ENCODE peak calls at places on chromosomes 16 and 17, in five cellular contexts. One of them, this sample, is unnamed.

GRCh38 chr17:37067555-37068111 is 118.9 kb downstream of the AATF start:
- DNase-seq in NCI-H345: no peak
- DNase-seq in stimulated activated CD8-positive, alpha-beta memory T cell treated with anti-CD3 and anti-CD28 coated beads, Interleukin-4, amount 100 ng/mL, for 4 hours: no peak
- DNase-seq in left ventricle myocardium inferior: peak; percentile 33
- DNase-seq in T-helper 17 cell: no peak
- DNase-seq in this sample: peak; percentile 57

GRCh38 chr17:7107012-7107754 is 7.4 kb downstream of the ASGR2 start:
- DNase-seq in NCI-H345: peak; percentile 69
- DNase-seq in stimulated activated CD8-positive, alpha-beta memory T cell treated with anti-CD3 and anti-CD28 coated beads, Interleukin-4, amount 100 ng/mL, for 4 hours: no peak
- DNase-seq in left ventricle myocardium inferior: no peak
- DNase-seq in T-helper 17 cell: no peak
- DNase-seq in this sample: no peak

GRCh38 chr16:89123001-89123830 is 29.6 kb downstream of the ACSF3 start:
- DNase-seq in NCI-H345: no peak
- DNase-seq in stimulated activated CD8-positive, alpha-beta memory T cell treated with anti-CD3 and anti-CD28 coated beads, Interleukin-4, amount 100 ng/mL, for 4 hours: no peak
- DNase-seq in left ventricle myocardium inferior: peak; percentile 3
- DNase-seq in T-helper 17 cell: no peak
- DNase-seq in this sample: no peak

GRCh38 chr17:75515229-75515522 is 161 bp downstream of the CASKIN2 start:
- DNase-seq in NCI-H345: no peak
- DNase-seq in stimulated activated CD8-positive, alpha-beta memory T cell treated with anti-CD3 and anti-CD28 coated beads, Interleukin-4, amount 100 ng/mL, for 4 hours: no peak
- DNase-seq in left ventricle myocardium inferior: no peak
- DNase-seq in T-helper 17 cell: no peak
- DNase-seq in this sample: no peak

GRCh38 chr17:57603978-57604377 is 141.1 kb downstream of the CCDC182 start:
- DNase-seq in NCI-H345: peak; percentile 69
- DNase-seq in stimulated activated CD8-positive, alpha-beta memory T cell treated with anti-CD3 and anti-CD28 coated beads, Interleukin-4, amount 100 ng/mL, for 4 hours: peak; percentile 34
- DNase-seq in left ventricle myocardium inferior: no peak
- DNase-seq in T-helper 17 cell: peak; percentile 67
- DNase-seq in this sample: peak; percentile 4

GRCh38 chr17:75034236-75034908 is 12.4 kb downstream of the ATP5PD start:
- DNase-seq in NCI-H345: peak; percentile 94
- DNase-seq in stimulated activated CD8-positive, alpha-beta memory T cell treated with anti-CD3 and anti-CD28 coated beads, Interleukin-4, amount 100 ng/mL, for 4 hours: peak; percentile 58
- DNase-seq in left ventricle myocardium inferior: peak; percentile 83
- DNase-seq in T-helper 17 cell: peak; percentile 63
- DNase-seq in this sample: peak; percentile 98

GRCh38 chr17:17922198-17922901 is 49.9 kb downstream of the TOM1L2 start:
- DNase-seq in NCI-H345: no peak
- DNase-seq in stimulated activated CD8-positive, alpha-beta memory T cell treated with anti-CD3 and anti-CD28 coated beads, Interleukin-4, amount 100 ng/mL, for 4 hours: no peak
- DNase-seq in left ventricle myocardium inferior: no peak
- DNase-seq in T-helper 17 cell: no peak
- DNase-seq in this sample: no peak

GRCh38 chr17:56715613-56716357 is 117.9 kb downstream of the C17orf67 start:
- DNase-seq in NCI-H345: peak; percentile 67
- DNase-seq in stimulated activated CD8-positive, alpha-beta memory T cell treated with anti-CD3 and anti-CD28 coated beads, Interleukin-4, amount 100 ng/mL, for 4 hours: peak; percentile 35
- DNase-seq in left ventricle myocardium inferior: peak; percentile 66
- DNase-seq in T-helper 17 cell: peak; percentile 62
- DNase-seq in this sample: peak; percentile 93

GRCh38 chr17:64580384-64581307 is 73.9 kb downstream of the CEP95 start:
- DNase-seq in NCI-H345: no peak
- DNase-seq in stimulated activated CD8-positive, alpha-beta memory T cell treated with anti-CD3 and anti-CD28 coated beads, Interleukin-4, amount 100 ng/mL, for 4 hours: no peak
- DNase-seq in left ventricle myocardium inferior: no peak
- DNase-seq in T-helper 17 cell: no peak
- DNase-seq in this sample: no peak

GRCh38 chr16:72256398-72257048 is 84.6 kb upstream of the PMFBP1 start:
- DNase-seq in NCI-H345: no peak
- DNase-seq in stimulated activated CD8-positive, alpha-beta memory T cell treated with anti-CD3 and anti-CD28 coated beads, Interleukin-4, amount 100 ng/mL, for 4 hours: no peak
- DNase-seq in left ventricle myocardium inferior: no peak
- DNase-seq in T-helper 17 cell: no peak
- DNase-seq in this sample: no peak

GRCh38 chr17:1561420-1562177 is 993 bp downstream of the PITPNA start:
- DNase-seq in NCI-H345: no peak
- DNase-seq in stimulated activated CD8-positive, alpha-beta memory T cell treated with anti-CD3 and anti-CD28 coated beads, Interleukin-4, amount 100 ng/mL, for 4 hours: no peak
- DNase-seq in left ventricle myocardium inferior: no peak
- DNase-seq in T-helper 17 cell: peak; percentile 35
- DNase-seq in this sample: peak; percentile 21

GRCh38 chr17:73343168-73343634 is 31.4 kb upstream of the CDC42EP4 start:
- DNase-seq in NCI-H345: no peak
- DNase-seq in stimulated activated CD8-positive, alpha-beta memory T cell treated with anti-CD3 and anti-CD28 coated beads, Interleukin-4, amount 100 ng/mL, for 4 hours: no peak
- DNase-seq in left ventricle myocardium inferior: peak; percentile 69
- DNase-seq in T-helper 17 cell: no peak
- DNase-seq in this sample: no peak

GRCh38 chr16:80148826-80149225 is 392.0 kb upstream of the DYNLRB2 start:
- DNase-seq in NCI-H345: no peak
- DNase-seq in stimulated activated CD8-positive, alpha-beta memory T cell treated with anti-CD3 and anti-CD28 coated beads, Interleukin-4, amount 100 ng/mL, for 4 hours: no peak
- DNase-seq in left ventricle myocardium inferior: no peak
- DNase-seq in T-helper 17 cell: no peak
- DNase-seq in this sample: no peak

GRCh38 chr16:9817586-9817985 is 364.6 kb downstream of the GRIN2A start:
- DNase-seq in NCI-H345: no peak
- DNase-seq in stimulated activated CD8-positive, alpha-beta memory T cell treated with anti-CD3 and anti-CD28 coated beads, Interleukin-4, amount 100 ng/mL, for 4 hours: no peak
- DNase-seq in left ventricle myocardium inferior: no peak
- DNase-seq in T-helper 17 cell: no peak
- DNase-seq in this sample: no peak

GRCh38 chr16:15811778-15812750 is 44.8 kb downstream of the MYH11 start:
- DNase-seq in NCI-H345: no peak
- DNase-seq in stimulated activated CD8-positive, alpha-beta memory T cell treated with anti-CD3 and anti-CD28 coated beads, Interleukin-4, amount 100 ng/mL, for 4 hours: no peak
- DNase-seq in left ventricle myocardium inferior: no peak
- DNase-seq in T-helper 17 cell: no peak
- DNase-seq in this sample: peak; percentile 36

This sample was measured in OCI-M1.